ENCODE peak calls at places on chromosomes 6 and 20, in six cellular contexts. One of them, this sample, is unnamed.

GRCh38 chr6:139568956-139569538 is 194.6 kb upstream of the CITED2 start:
- DNase-seq in K562: no peak
- DNase-seq in occipital lobe: no peak
- DNase-seq in foreskin melanocyte: no peak
- DNase-seq in heart right ventricle: no peak
- DNase-seq in NCI-H748 treated with DMSO at 0.1 percent for 48 hours: no peak
- DNase-seq in this sample: no peak

GRCh38 chr20:59818911-59819310 is 114.5 kb downstream of the SYCP2 start:
- DNase-seq in K562: no peak
- DNase-seq in occipital lobe: no peak
- DNase-seq in foreskin melanocyte: no peak
- DNase-seq in heart right ventricle: no peak
- DNase-seq in NCI-H748 treated with DMSO at 0.1 percent for 48 hours: no peak
- DNase-seq in this sample: no peak

GRCh38 chr6:93423542-93423941 is 4.2 kb upstream of the EPHA7 start:
- DNase-seq in K562: peak; percentile 48
- DNase-seq in occipital lobe: no peak
- DNase-seq in foreskin melanocyte: no peak
- DNase-seq in heart right ventricle: no peak
- DNase-seq in NCI-H748 treated with DMSO at 0.1 percent for 48 hours: peak; percentile 68
- DNase-seq in this sample: no peak

GRCh38 chr6:110541701-110542309 is 65.4 kb upstream of the SLC22A16 start:
- DNase-seq in K562: no peak
- DNase-seq in occipital lobe: peak; percentile 75
- DNase-seq in foreskin melanocyte: peak; percentile 92
- DNase-seq in heart right ventricle: peak; percentile 29
- DNase-seq in NCI-H748 treated with DMSO at 0.1 percent for 48 hours: no peak
- DNase-seq in this sample: no peak

GRCh38 chr6:119590066-119590465 is 240.5 kb upstream of the MAN1A1 start:
- DNase-seq in K562: peak; percentile 18
- DNase-seq in occipital lobe: no peak
- DNase-seq in foreskin melanocyte: no peak
- DNase-seq in heart right ventricle: no peak
- DNase-seq in NCI-H748 treated with DMSO at 0.1 percent for 48 hours: no peak
- DNase-seq in this sample: no peak

GRCh38 chr6:89205819-89206218 is 11.3 kb downstream of the GABRR1 start:
- DNase-seq in K562: no peak
- DNase-seq in occipital lobe: no peak
- DNase-seq in foreskin melanocyte: no peak
- DNase-seq in heart right ventricle: no peak
- DNase-seq in NCI-H748 treated with DMSO at 0.1 percent for 48 hours: no peak
- DNase-seq in this sample: no peak

GRCh38 chr6:43873806-43874714 is 104.0 kb downstream of the VEGFA start:
- DNase-seq in K562: no peak
- DNase-seq in occipital lobe: no peak
- DNase-seq in foreskin melanocyte: no peak
- DNase-seq in heart right ventricle: no peak
- DNase-seq in NCI-H748 treated with DMSO at 0.1 percent for 48 hours: peak; percentile 95
- DNase-seq in this sample: no peak

GRCh38 chr6:107534762-107535161 is 44.8 kb downstream of the SOBP start:
- DNase-seq in K562: no peak
- DNase-seq in occipital lobe: no peak
- DNase-seq in foreskin melanocyte: no peak
- DNase-seq in heart right ventricle: no peak
- DNase-seq in NCI-H748 treated with DMSO at 0.1 percent for 48 hours: no peak
- DNase-seq in this sample: no peak

GRCh38 chr6:133341607-133342158 is 100.5 kb downstream of the EYA4 start:
- DNase-seq in K562: no peak
- DNase-seq in occipital lobe: no peak
- DNase-seq in foreskin melanocyte: no peak
- DNase-seq in heart right ventricle: no peak
- DNase-seq in NCI-H748 treated with DMSO at 0.1 percent for 48 hours: peak; percentile 45
- DNase-seq in this sample: no peak

GRCh38 chr6:138440758-138441362 is 36.8 kb downstream of the HEBP2 start:
- DNase-seq in K562: no peak
- DNase-seq in occipital lobe: no peak
- DNase-seq in foreskin melanocyte: no peak
- DNase-seq in heart right ventricle: no peak
- DNase-seq in NCI-H748 treated with DMSO at 0.1 percent for 48 hours: no peak
- DNase-seq in this sample: no peak

GRCh38 chr6:158437571-158437970 is 122.3 kb upstream of the TMEM181 start:
- DNase-seq in K562: no peak
- DNase-seq in occipital lobe: no peak
- DNase-seq in foreskin melanocyte: no peak
- DNase-seq in heart right ventricle: no peak
- DNase-seq in NCI-H748 treated with DMSO at 0.1 percent for 48 hours: no peak
- DNase-seq in this sample: no peak

GRCh38 chr6:129894904-129895303 is 33.8 kb upstream of the TMEM244 start:
- DNase-seq in K562: no peak
- DNase-seq in occipital lobe: no peak
- DNase-seq in foreskin melanocyte: no peak
- DNase-seq in heart right ventricle: no peak
- DNase-seq in NCI-H748 treated with DMSO at 0.1 percent for 48 hours: no peak
- DNase-seq in this sample: no peak

GRCh38 chr6:37985355-37985754 is 165.8 kb downstream of the ZFAND3 start:
- DNase-seq in K562: no peak
- DNase-seq in occipital lobe: no peak
- DNase-seq in foreskin melanocyte: no peak
- DNase-seq in heart right ventricle: no peak
- DNase-seq in NCI-H748 treated with DMSO at 0.1 percent for 48 hours: no peak
- DNase-seq in this sample: peak; percentile 49

GRCh38 chr6:135921176-135921575 is 69.7 kb downstream of the PDE7B start:
- DNase-seq in K562: no peak
- DNase-seq in occipital lobe: no peak
- DNase-seq in foreskin melanocyte: no peak
- DNase-seq in heart right ventricle: no peak
- DNase-seq in NCI-H748 treated with DMSO at 0.1 percent for 48 hours: no peak
- DNase-seq in this sample: no peak

GRCh38 chr20:51801220-51801991 is 915 bp downstream of the SALL4 start:
- DNase-seq in K562: no peak
- DNase-seq in occipital lobe: no peak
- DNase-seq in foreskin melanocyte: no peak
- DNase-seq in heart right ventricle: no peak
- DNase-seq in NCI-H748 treated with DMSO at 0.1 percent for 48 hours: no peak
- DNase-seq in this sample: no peak

GRCh38 chr6:6492675-6493074 is 95.8 kb upstream of the LY86 start:
- DNase-seq in K562: no peak
- DNase-seq in occipital lobe: no peak
- DNase-seq in foreskin melanocyte: no peak
- DNase-seq in heart right ventricle: no peak
- DNase-seq in NCI-H748 treated with DMSO at 0.1 percent for 48 hours: no peak
- DNase-seq in this sample: no peak

GRCh38 chr6:83593395-83593785 is 81.1 kb downstream of the PRSS35 start:
- DNase-seq in K562: no peak
- DNase-seq in occipital lobe: no peak
- DNase-seq in foreskin melanocyte: no peak
- DNase-seq in heart right ventricle: no peak
- DNase-seq in NCI-H748 treated with DMSO at 0.1 percent for 48 hours: no peak
- DNase-seq in this sample: no peak

GRCh38 chr6:50658561-50658960 is 54.8 kb upstream of the TFAP2D start:
- DNase-seq in K562: no peak
- DNase-seq in occipital lobe: no peak
- DNase-seq in foreskin melanocyte: no peak
- DNase-seq in heart right ventricle: no peak
- DNase-seq in NCI-H748 treated with DMSO at 0.1 percent for 48 hours: no peak
- DNase-seq in this sample: no peak

GRCh38 chr6:27174958-27175357 is 72.5 kb upstream of the PRSS16 start:
- DNase-seq in K562: peak; percentile 89
- DNase-seq in occipital lobe: no peak
- DNase-seq in foreskin melanocyte: no peak
- DNase-seq in heart right ventricle: no peak
- DNase-seq in NCI-H748 treated with DMSO at 0.1 percent for 48 hours: no peak
- DNase-seq in this sample: no peak

GRCh38 chr20:57959018-57959417 is 249.2 kb upstream of the PMEPA1 start:
- DNase-seq in K562: no peak
- DNase-seq in occipital lobe: no peak
- DNase-seq in foreskin melanocyte: no peak
- DNase-seq in heart right ventricle: no peak
- DNase-seq in NCI-H748 treated with DMSO at 0.1 percent for 48 hours: no peak
- DNase-seq in this sample: no peak

GRCh38 chr6:155187096-155187495 is 76.7 kb upstream of the CLDN20 start:
- DNase-seq in K562: no peak
- DNase-seq in occipital lobe: no peak
- DNase-seq in foreskin melanocyte: no peak
- DNase-seq in heart right ventricle: no peak
- DNase-seq in NCI-H748 treated with DMSO at 0.1 percent for 48 hours: no peak
- DNase-seq in this sample: no peak

GRCh38 chr6:81169166-81169565 is 583.3 kb downstream of the TENT5A start:
- DNase-seq in K562: no peak
- DNase-seq in occipital lobe: no peak
- DNase-seq in foreskin melanocyte: no peak
- DNase-seq in heart right ventricle: no peak
- DNase-seq in NCI-H748 treated with DMSO at 0.1 percent for 48 hours: no peak
- DNase-seq in this sample: no peak

GRCh38 chr6:159060107-159060506 is 15.3 kb upstream of the TAGAP start:
- DNase-seq in K562: no peak
- DNase-seq in occipital lobe: no peak
- DNase-seq in foreskin melanocyte: no peak
- DNase-seq in heart right ventricle: no peak
- DNase-seq in NCI-H748 treated with DMSO at 0.1 percent for 48 hours: no peak
- DNase-seq in this sample: no peak

GRCh38 chr6:21360353-21360752 is 233.2 kb upstream of the SOX4 start:
- DNase-seq in K562: no peak
- DNase-seq in occipital lobe: no peak
- DNase-seq in foreskin melanocyte: no peak
- DNase-seq in heart right ventricle: no peak
- DNase-seq in NCI-H748 treated with DMSO at 0.1 percent for 48 hours: no peak
- DNase-seq in this sample: no peak

GRCh38 chr6:40807484-40807883 is 220.3 kb upstream of the LRFN2 start:
- DNase-seq in K562: no peak
- DNase-seq in occipital lobe: no peak
- DNase-seq in foreskin melanocyte: no peak
- DNase-seq in heart right ventricle: no peak
- DNase-seq in NCI-H748 treated with DMSO at 0.1 percent for 48 hours: no peak
- DNase-seq in this sample: no peak

GRCh38 chr6:21808551-21809181 is 215.1 kb downstream of the SOX4 start:
- DNase-seq in K562: no peak
- DNase-seq in occipital lobe: no peak
- DNase-seq in foreskin melanocyte: no peak
- DNase-seq in heart right ventricle: peak; percentile 17
- DNase-seq in NCI-H748 treated with DMSO at 0.1 percent for 48 hours: no peak
- DNase-seq in this sample: no peak

GRCh38 chr6:138656278-138656803 is 117.2 kb upstream of the CCDC28A start:
- DNase-seq in K562: no peak
- DNase-seq in occipital lobe: no peak
- DNase-seq in foreskin melanocyte: no peak
- DNase-seq in heart right ventricle: no peak
- DNase-seq in NCI-H748 treated with DMSO at 0.1 percent for 48 hours: no peak
- DNase-seq in this sample: no peak

GRCh38 chr20:57501461-57502330 is 23.2 kb downstream of the CTCFL start:
- DNase-seq in K562: no peak
- DNase-seq in occipital lobe: no peak
- DNase-seq in foreskin melanocyte: peak; percentile 21
- DNase-seq in heart right ventricle: no peak
- DNase-seq in NCI-H748 treated with DMSO at 0.1 percent for 48 hours: no peak
- DNase-seq in this sample: no peak

GRCh38 chr6:108453601-108454157 is 107.0 kb upstream of the FOXO3 start:
- DNase-seq in K562: no peak
- DNase-seq in occipital lobe: no peak
- DNase-seq in foreskin melanocyte: no peak
- DNase-seq in heart right ventricle: no peak
- DNase-seq in NCI-H748 treated with DMSO at 0.1 percent for 48 hours: no peak
- DNase-seq in this sample: no peak

GRCh38 chr6:40326689-40327404 is 260.3 kb downstream of the LRFN2 start:
- DNase-seq in K562: no peak
- DNase-seq in occipital lobe: peak; percentile 23
- DNase-seq in foreskin melanocyte: no peak
- DNase-seq in heart right ventricle: no peak
- DNase-seq in NCI-H748 treated with DMSO at 0.1 percent for 48 hours: peak; percentile 39
- DNase-seq in this sample: no peak

GRCh38 chr6:13500264-13500663 is 12.9 kb upstream of the GFOD1 start:
- DNase-seq in K562: no peak
- DNase-seq in occipital lobe: no peak
- DNase-seq in foreskin melanocyte: no peak
- DNase-seq in heart right ventricle: no peak
- DNase-seq in NCI-H748 treated with DMSO at 0.1 percent for 48 hours: no peak
- DNase-seq in this sample: no peak

GRCh38 chr6:44257753-44258324 is 511 bp upstream of the SLC35B2 start:
- DNase-seq in K562: no peak
- DNase-seq in occipital lobe: no peak
- DNase-seq in foreskin melanocyte: no peak
- DNase-seq in heart right ventricle: no peak
- DNase-seq in NCI-H748 treated with DMSO at 0.1 percent for 48 hours: no peak
- DNase-seq in this sample: no peak

GRCh38 chr20:59222982-59223610 is 59.5 kb downstream of the ZNF831 start:
- DNase-seq in K562: no peak
- DNase-seq in occipital lobe: peak; percentile 16
- DNase-seq in foreskin melanocyte: no peak
- DNase-seq in heart right ventricle: no peak
- DNase-seq in NCI-H748 treated with DMSO at 0.1 percent for 48 hours: no peak
- DNase-seq in this sample: no peak

GRCh38 chr6:65638047-65638831 is 68.8 kb downstream of the EYS start:
- DNase-seq in K562: peak; percentile 4
- DNase-seq in occipital lobe: no peak
- DNase-seq in foreskin melanocyte: no peak
- DNase-seq in heart right ventricle: no peak
- DNase-seq in NCI-H748 treated with DMSO at 0.1 percent for 48 hours: peak; percentile 36
- DNase-seq in this sample: no peak

GRCh38 chr20:38032585-38033329 is 499 bp downstream of the TTI1 start:
- DNase-seq in K562: peak; percentile 43
- DNase-seq in occipital lobe: no peak
- DNase-seq in foreskin melanocyte: no peak
- DNase-seq in heart right ventricle: no peak
- DNase-seq in NCI-H748 treated with DMSO at 0.1 percent for 48 hours: no peak
- DNase-seq in this sample: no peak

GRCh38 chr6:50720623-50721022 is 7.3 kb downstream of the TFAP2D start:
- DNase-seq in K562: peak; percentile 23
- DNase-seq in occipital lobe: no peak
- DNase-seq in foreskin melanocyte: peak; percentile 11
- DNase-seq in heart right ventricle: no peak
- DNase-seq in NCI-H748 treated with DMSO at 0.1 percent for 48 hours: no peak
- DNase-seq in this sample: no peak

GRCh38 chr6:10099086-10099499 is 315.8 kb downstream of the TFAP2A start:
- DNase-seq in K562: peak; percentile 66
- DNase-seq in occipital lobe: no peak
- DNase-seq in foreskin melanocyte: no peak
- DNase-seq in heart right ventricle: no peak
- DNase-seq in NCI-H748 treated with DMSO at 0.1 percent for 48 hours: peak; percentile 88
- DNase-seq in this sample: no peak

This sample was measured in CD8-positive, alpha-beta memory T cell.